ENCODE peak calls at places on chromosome 20, in ten cellular contexts. D, Y, K, R, N, Z, L, S, F and U are unnamed samples.

GRCh38 chr20:5189917-5190316 is 63.1 kb downstream of the CDS2 start:
- DNase-seq in Z (no peak), K (no peak), R (no peak), N (no peak), L (no peak), D (no peak), Y (no peak), S (no peak), F (no peak), U (no peak)

GRCh38 chr20:37915434-37915787 is 12.5 kb downstream of the VSTM2L start:
- DNase-seq in R (no peak), S (no peak), K (no peak), F (no peak), Z (no peak), L (no peak), N (no peak), Y (no peak), D (peak), U (no peak)

GRCh38 chr20:52348434-52348833 is 156.9 kb upstream of the ZFP64 start:
- DNase-seq in N (no peak), Y (no peak), S (no peak), R (no peak), Z (no peak), L (no peak), K (no peak), D (no peak), F (no peak), U (no peak)

GRCh38 chr20:4202441-4202840 is 187.1 kb upstream of the RNF24 start:
- DNase-seq in N (no peak), D (no peak), R (no peak), Z (no peak), K (no peak), L (no peak), S (no peak), Y (no peak), F (no peak), U (no peak)

GRCh38 chr20:22308934-22309333 is 275.4 kb downstream of the FOXA2 start:
- DNase-seq in F (no peak), K (no peak), L (no peak), D (no peak), R (no peak), Z (no peak), N (no peak), S (no peak), Y (no peak), U (no peak)

GRCh38 chr20:9051508-9051907 is 17.4 kb upstream of the PLCB4 start:
- DNase-seq in S (no peak), D (no peak), L (peak), R (peak), Z (no peak), Y (peak), N (no peak), K (no peak), F (no peak), U (no peak)

GRCh38 chr20:50580016-50580747 is 70.0 kb downstream of the PTPN1 start:
- DNase-seq in L (peak), Z (peak), R (no peak), F (peak), D (peak), N (peak), K (no peak), Y (no peak), S (peak), U (peak)

GRCh38 chr20:62141397-62142251 is 1.6 kb downstream of the PSMA7 start:
- DNase-seq in Z (no peak), L (peak), K (peak), F (peak), Y (no peak), D (no peak), S (no peak), R (peak), N (no peak), U (no peak)

GRCh38 chr20:58498445-58499068 is 16.6 kb downstream of the APCDD1L start:
- DNase-seq in R (no peak), D (peak), F (no peak), S (no peak), N (no peak), Y (no peak), Z (no peak), K (no peak), L (no peak), U (no peak)

GRCh38 chr20:5181955-5182354 is 55.1 kb downstream of the CDS2 start:
- DNase-seq in S (no peak), Y (no peak), F (no peak), R (no peak), L (peak), K (no peak), D (no peak), N (no peak), Z (no peak), U (no peak)

GRCh38 chr20:24663496-24663895 is 194.1 kb downstream of the SYNDIG1 start:
- DNase-seq in D (no peak), L (no peak), Z (no peak), K (no peak), S (no peak), Y (no peak), F (no peak), N (no peak), R (no peak), U (no peak)

GRCh38 chr20:57323034-57323433 is 6.6 kb upstream of the SPO11 start:
- DNase-seq in Y (no peak), R (peak), F (no peak), Z (no peak), S (no peak), N (no peak), L (peak), D (peak), K (no peak), U (no peak)

GRCh38 chr20:62241501-62241900 is 3.2 kb downstream of the OSBPL2 start:
- DNase-seq in R (no peak), Y (no peak), N (no peak), K (no peak), Z (no peak), L (no peak), S (no peak), F (no peak), D (no peak), U (no peak)

GRCh38 chr20:24766826-24767622 is 182.0 kb upstream of the CST7 start:
- DNase-seq in Z (no peak), S (no peak), Y (no peak), L (no peak), D (peak), K (no peak), N (no peak), F (no peak), R (no peak), U (no peak)

GRCh38 chr20:31550099-31550498 is 35.9 kb downstream of the HM13 start:
- DNase-seq in S (no peak), N (no peak), Y (no peak), R (no peak), D (no peak), Z (no peak), L (no peak), K (no peak), F (no peak), U (no peak)

GRCh38 chr20:58892932-58893224 is 40.4 kb downstream of the GNAS start:
- DNase-seq in Z (no peak), R (no peak), N (no peak), F (peak), S (no peak), K (peak), L (no peak), D (no peak), Y (no peak), U (no peak)

GRCh38 chr20:54415967-54416366 is 59.4 kb upstream of the DOK5 start:
- DNase-seq in L (no peak), N (no peak), R (no peak), F (no peak), S (no peak), Z (no peak), D (no peak), Y (no peak), K (no peak), U (no peak)

GRCh38 chr20:3818155-3819151 is 1.9 kb upstream of the AP5S1 start:
- DNase-seq in Z (no peak), D (peak), Y (peak), S (peak), K (peak), R (no peak), F (peak), L (peak), N (peak), U (no peak)

GRCh38 chr20:20528896-20529295 is 161.0 kb downstream of the INSM1 start:
- DNase-seq in F (no peak), K (no peak), L (no peak), Y (no peak), S (no peak), N (no peak), Z (no peak), D (no peak), R (no peak), U (no peak)